ENCODE peak calls at places on chromosomes 7 and 10, in four cellular contexts. F is Right ventricle myocardium inferior, B is EH, J is Peyer's patch. G is an unnamed sample.

GRCh38 chr10:1316806-1317131 is 260.6 kb downstream of the WDR37 start:
- DNase-seq in F (no peak), B (no peak), J (no peak), G (no peak)

GRCh38 chr10:46560952-46561351 is 4.5 kb upstream of the GPRIN2 start:
- DNase-seq in F (no peak), B (no peak), J (peak; percentile 24), G (no peak)

GRCh38 chr7:47582748-47583740 is 1.1 kb upstream of the TNS3 start:
- DNase-seq in F (no peak), B (peak; percentile 50), J (no peak), G (peak; percentile 44)

GRCh38 chr7:73577627-73578341 is 595 bp downstream of the TBL2 start:
- DNase-seq in F (no peak), B (peak; percentile 49), J (no peak), G (no peak)

GRCh38 chr7:100546129-100546867 is 7.3 kb downstream of the AGFG2 start:
- DNase-seq in F (no peak), B (no peak), J (no peak), G (no peak)

GRCh38 chr10:14822879-14823755 is 14.7 kb downstream of the CDNF start:
- DNase-seq in F (no peak), B (peak; percentile 64), J (no peak), G (no peak)

GRCh38 chr7:69395072-69395714 is 203.1 kb upstream of the AUTS2 start:
- DNase-seq in F (no peak), B (peak; percentile 84), J (no peak), G (no peak)

GRCh38 chr7:120436487-120437060 is 163.6 kb downstream of the KCND2 start:
- DNase-seq in F (no peak), B (no peak), J (no peak), G (no peak)

GRCh38 chr7:111953611-111954010 is 252.6 kb downstream of the DOCK4 start:
- DNase-seq in F (no peak), B (peak; percentile 13), J (no peak), G (no peak)